ENCODE peak calls at places on chromosome 22, in five cellular contexts. A is stimulated activated CD8-positive, alpha-beta memory T cell treated with anti-CD3 and anti-CD28 coated beads, Interleukin-4, amount 100 ng/mL, for 4 hours; F is activated naive CD8-positive, alpha-beta T cell treated with anti-CD3 and anti-CD28 coated beads, Interleukin-2, amount 10 ng/mL, durations not matched to agents 7 days and 5 days; Q is stimulated activated CD4-positive, alpha-beta T cell treated with anti-CD3 and anti-CD28 coated beads, TNF-alpha, amount 100 ng/mL, for 48 hours; I is NAMALWA. W is an unnamed sample.

GRCh38 chr22:43421914-43422615 is 10.3 kb downstream of the MPPED1 start:
- DNase-seq in A (no peak), F (no peak), Q (no peak), I (no peak), W (no peak)

GRCh38 chr22:46331496-46331895 is 4.0 kb upstream of the TRMU start:
- DNase-seq in A (no peak), F (no peak), Q (no peak), I (no peak), W (no peak)

GRCh38 chr22:35274154-35274871 is 17.0 kb downstream of the HMGXB4 start:
- DNase-seq in A (no peak), F (no peak), Q (no peak), I (no peak), W (no peak)

GRCh38 chr22:30861688-30862552 is 106.7 kb downstream of the MORC2 start:
- DNase-seq in A (no peak), F (no peak), Q (no peak), I (no peak), W (no peak)

GRCh38 chr22:32493551-32493950 is 18.9 kb downstream of the FBXO7 start:
- DNase-seq in A (no peak), F (no peak), Q (no peak), I (no peak), W (no peak)

GRCh38 chr22:37011472-37011871 is 7.8 kb downstream of the TST start:
- DNase-seq in A (no peak), F (no peak), Q (no peak), I (no peak), W (no peak)

GRCh38 chr22:50483977-50484853 is 2.4 kb upstream of the MIOX start:
- DNase-seq in A (no peak), F (no peak), Q (no peak), I (peak), W (no peak)

GRCh38 chr22:50115693-50116092 is 25.9 kb downstream of the MOV10L1 start:
- DNase-seq in A (no peak), F (no peak), Q (no peak), I (no peak), W (no peak)

GRCh38 chr22:31243339-31244043 is 31.4 kb downstream of the LIMK2 start:
- DNase-seq in A (no peak), F (no peak), Q (no peak), I (no peak), W (no peak)

GRCh38 chr22:33873186-33873585 is 47.1 kb downstream of the LARGE1 start:
- DNase-seq in A (no peak), F (no peak), Q (no peak), I (no peak), W (no peak)

GRCh38 chr22:44623771-44624510 is 78.1 kb upstream of the PRR5 start:
- DNase-seq in A (no peak), F (no peak), Q (no peak), I (no peak), W (no peak)

GRCh38 chr22:24699861-24700260 is 74.7 kb downstream of the PIWIL3 start:
- DNase-seq in A (no peak), F (no peak), Q (no peak), I (no peak), W (no peak)

GRCh38 chr22:39962071-39962470 is 1.9 kb downstream of the TMA7B start:
- DNase-seq in A (no peak), F (no peak), Q (no peak), I (no peak), W (no peak)

GRCh38 chr22:35661377-35661937 is 13.2 kb downstream of the APOL6 start:
- DNase-seq in A (no peak), F (no peak), Q (no peak), I (no peak), W (no peak)

GRCh38 chr22:22974795-22975580 is 87.4 kb downstream of the IGLL5 start:
- DNase-seq in A (no peak), F (no peak), Q (no peak), I (no peak), W (no peak)

GRCh38 chr22:44697423-44698179 is 4.4 kb upstream of the PRR5 start:
- DNase-seq in A (peak), F (peak), Q (peak), I (peak), W (no peak)

GRCh38 chr22:24148586-24148985 is 32.7 kb upstream of the SUSD2 start:
- DNase-seq in A (no peak), F (no peak), Q (no peak), I (no peak), W (no peak)

GRCh38 chr22:31284756-31285155 is 7.5 kb downstream of the PIK3IP1 start:
- DNase-seq in A (no peak), F (no peak), Q (no peak), I (no peak), W (no peak)

GRCh38 chr22:22408269-22408668 is 100.3 kb downstream of the ZNF280B start:
- DNase-seq in A (no peak), F (no peak), Q (no peak), I (no peak), W (no peak)

GRCh38 chr22:23478175-23478574 is 101.9 kb downstream of the IGLL1 start:
- DNase-seq in A (no peak), F (no peak), Q (no peak), I (peak), W (no peak)

GRCh38 chr22:43854151-43854785 is 8.0 kb downstream of the SULT4A1 start:
- DNase-seq in A (no peak), F (no peak), Q (no peak), I (no peak), W (no peak)

GRCh38 chr22:37162221-37163095 is 12.7 kb upstream of the IL2RB start:
- DNase-seq in A (peak), F (peak), Q (peak), I (peak), W (no peak)

GRCh38 chr22:38148252-38148651 is 33.4 kb downstream of the PLA2G6 start:
- DNase-seq in A (no peak), F (no peak), Q (no peak), I (no peak), W (no peak)

GRCh38 chr22:37187891-37188761 is at the start of gene C1QTNF6:
- DNase-seq in A (no peak), F (peak), Q (no peak), I (no peak), W (no peak)

GRCh38 chr22:39179401-39179827 is 26.9 kb upstream of the CBX7 start:
- DNase-seq in A (no peak), F (no peak), Q (no peak), I (no peak), W (no peak)

GRCh38 chr22:47011131-47011854 is 248.8 kb downstream of the TBC1D22A start:
- DNase-seq in A (no peak), F (peak), Q (no peak), I (no peak), W (no peak)

GRCh38 chr22:39013923-39014722 is at the start of gene APOBEC3C:
- DNase-seq in A (peak), F (peak), Q (peak), I (peak), W (peak)

GRCh38 chr22:38841635-38842034 is 2.2 kb downstream of the NPTXR start:
- DNase-seq in A (no peak), F (no peak), Q (no peak), I (no peak), W (no peak)

GRCh38 chr22:17501679-17502285 is 61.5 kb upstream of the SLC25A18 start:
- DNase-seq in A (no peak), F (no peak), Q (peak), I (peak), W (no peak)

GRCh38 chr22:43173566-43173965 is 13.4 kb downstream of the TTLL12 start:
- DNase-seq in A (no peak), F (no peak), Q (no peak), I (no peak), W (no peak)

GRCh38 chr22:48436201-48436931 is 1391.3 kb downstream of the BRD1 start:
- DNase-seq in A (no peak), F (no peak), Q (no peak), I (no peak), W (no peak)

GRCh38 chr22:37012262-37012904 is 6.9 kb downstream of the TST start:
- DNase-seq in A (no peak), F (no peak), Q (no peak), I (no peak), W (no peak)

GRCh38 chr22:46563381-46564083 is 26.1 kb upstream of the CELSR1 start:
- DNase-seq in A (peak), F (peak), Q (peak), I (peak), W (no peak)

GRCh38 chr22:22710719-22711531 is 66.5 kb downstream of the GGTLC2 start:
- DNase-seq in A (peak), F (peak), Q (peak), I (peak), W (no peak)